ENCODE peak calls at places on chromosome 2, in five cellular contexts. One of them, this sample, is unnamed.

GRCh38 chr2:187774551-187775071 is 220.4 kb upstream of the TFPI start:
- DNase-seq in H9: no peak
- DNase-seq in heart left ventricle: no peak
- DNase-seq in stomach: no peak
- DNase-seq in mesendoderm: no peak
- DNase-seq in this sample: no peak

GRCh38 chr2:107337209-107337898 is 451.4 kb upstream of the ST6GAL2 start:
- DNase-seq in H9: no peak
- DNase-seq in heart left ventricle: peak; percentile 10
- DNase-seq in stomach: no peak
- DNase-seq in mesendoderm: no peak
- DNase-seq in this sample: peak; percentile 68

GRCh38 chr2:229084467-229084866 is 186.6 kb downstream of the PID1 start:
- DNase-seq in H9: no peak
- DNase-seq in heart left ventricle: no peak
- DNase-seq in stomach: no peak
- DNase-seq in mesendoderm: no peak
- DNase-seq in this sample: no peak

GRCh38 chr2:32591669-32592463 is 36.0 kb upstream of the TTC27 start:
- DNase-seq in H9: no peak
- DNase-seq in heart left ventricle: no peak
- DNase-seq in stomach: no peak
- DNase-seq in mesendoderm: no peak
- DNase-seq in this sample: no peak

GRCh38 chr2:53088062-53088461 is 679.5 kb upstream of the CHAC2 start:
- DNase-seq in H9: no peak
- DNase-seq in heart left ventricle: no peak
- DNase-seq in stomach: no peak
- DNase-seq in mesendoderm: no peak
- DNase-seq in this sample: no peak

GRCh38 chr2:206154197-206154596 is 5.0 kb downstream of the NDUFS1 start:
- DNase-seq in H9: no peak
- DNase-seq in heart left ventricle: no peak
- DNase-seq in stomach: no peak
- DNase-seq in mesendoderm: peak; percentile 56
- DNase-seq in this sample: no peak

GRCh38 chr2:234544659-234545611 is 48.1 kb upstream of the ARL4C start:
- DNase-seq in H9: peak; percentile 89
- DNase-seq in heart left ventricle: peak; percentile 54
- DNase-seq in stomach: peak; percentile 75
- DNase-seq in mesendoderm: peak; percentile 83
- DNase-seq in this sample: peak; percentile 66

GRCh38 chr2:97739020-97739892 is 25.9 kb downstream of the ZAP70 start:
- DNase-seq in H9: no peak
- DNase-seq in heart left ventricle: no peak
- DNase-seq in stomach: no peak
- DNase-seq in mesendoderm: no peak
- DNase-seq in this sample: no peak

GRCh38 chr2:37589298-37589697 is 82.1 kb downstream of the CDC42EP3 start:
- DNase-seq in H9: no peak
- DNase-seq in heart left ventricle: no peak
- DNase-seq in stomach: no peak
- DNase-seq in mesendoderm: no peak
- DNase-seq in this sample: no peak

GRCh38 chr2:231887756-231888155 is 38.4 kb downstream of the NPPC start:
- DNase-seq in H9: no peak
- DNase-seq in heart left ventricle: no peak
- DNase-seq in stomach: no peak
- DNase-seq in mesendoderm: no peak
- DNase-seq in this sample: no peak

GRCh38 chr2:112923237-112923966 is 12.4 kb downstream of the IL37 start:
- DNase-seq in H9: no peak
- DNase-seq in heart left ventricle: no peak
- DNase-seq in stomach: no peak
- DNase-seq in mesendoderm: no peak
- DNase-seq in this sample: no peak

GRCh38 chr2:233089851-233090250 is 29.7 kb downstream of the INPP5D start:
- DNase-seq in H9: no peak
- DNase-seq in heart left ventricle: no peak
- DNase-seq in stomach: peak; percentile 20
- DNase-seq in mesendoderm: no peak
- DNase-seq in this sample: peak; percentile 40

GRCh38 chr2:62570861-62571698 is 65.1 kb upstream of the TMEM17 start:
- DNase-seq in H9: peak; percentile 32
- DNase-seq in heart left ventricle: no peak
- DNase-seq in stomach: peak; percentile 49
- DNase-seq in mesendoderm: peak; percentile 7
- DNase-seq in this sample: no peak

GRCh38 chr2:150676747-150677382 is 189.4 kb upstream of the RND3 start:
- DNase-seq in H9: no peak
- DNase-seq in heart left ventricle: no peak
- DNase-seq in stomach: no peak
- DNase-seq in mesendoderm: peak; percentile 42
- DNase-seq in this sample: no peak

GRCh38 chr2:196113061-196113974 is 44.7 kb upstream of the DNAH7 start:
- DNase-seq in H9: no peak
- DNase-seq in heart left ventricle: no peak
- DNase-seq in stomach: no peak
- DNase-seq in mesendoderm: peak; percentile 23
- DNase-seq in this sample: no peak

GRCh38 chr2:237141556-237141955 is 55.9 kb downstream of the COPS8 start:
- DNase-seq in H9: no peak
- DNase-seq in heart left ventricle: no peak
- DNase-seq in stomach: no peak
- DNase-seq in mesendoderm: no peak
- DNase-seq in this sample: no peak

GRCh38 chr2:212914392-212914791 is 237.0 kb downstream of the IKZF2 start:
- DNase-seq in H9: no peak
- DNase-seq in heart left ventricle: no peak
- DNase-seq in stomach: no peak
- DNase-seq in mesendoderm: no peak
- DNase-seq in this sample: no peak

GRCh38 chr2:239475161-239476028 is 74.6 kb upstream of the HDAC4 start:
- DNase-seq in H9: no peak
- DNase-seq in heart left ventricle: no peak
- DNase-seq in stomach: no peak
- DNase-seq in mesendoderm: no peak
- DNase-seq in this sample: no peak

GRCh38 chr2:137348301-137348700 is 583.0 kb downstream of the THSD7B start:
- DNase-seq in H9: no peak
- DNase-seq in heart left ventricle: no peak
- DNase-seq in stomach: no peak
- DNase-seq in mesendoderm: no peak
- DNase-seq in this sample: no peak

GRCh38 chr2:120548627-120549026 is 187.0 kb upstream of the GLI2 start:
- DNase-seq in H9: no peak
- DNase-seq in heart left ventricle: no peak
- DNase-seq in stomach: peak; percentile 61
- DNase-seq in mesendoderm: no peak
- DNase-seq in this sample: no peak

GRCh38 chr2:8553643-8554042 is 128.2 kb upstream of the ID2 start:
- DNase-seq in H9: no peak
- DNase-seq in heart left ventricle: no peak
- DNase-seq in stomach: no peak
- DNase-seq in mesendoderm: no peak
- DNase-seq in this sample: no peak

GRCh38 chr2:42639340-42640077 is 71.1 kb downstream of the MTA3 start:
- DNase-seq in H9: no peak
- DNase-seq in heart left ventricle: no peak
- DNase-seq in stomach: no peak
- DNase-seq in mesendoderm: no peak
- DNase-seq in this sample: no peak

GRCh38 chr2:169069341-169069740 is at the start of gene DHRS9:
- DNase-seq in H9: no peak
- DNase-seq in heart left ventricle: no peak
- DNase-seq in stomach: no peak
- DNase-seq in mesendoderm: peak; percentile 50
- DNase-seq in this sample: no peak

GRCh38 chr2:132678498-132678897 is 8.5 kb upstream of the LYPD1 start:
- DNase-seq in H9: no peak
- DNase-seq in heart left ventricle: no peak
- DNase-seq in stomach: no peak
- DNase-seq in mesendoderm: no peak
- DNase-seq in this sample: no peak

GRCh38 chr2:3323360-3324035 is 54.1 kb downstream of the EIPR1 start:
- DNase-seq in H9: no peak
- DNase-seq in heart left ventricle: no peak
- DNase-seq in stomach: no peak
- DNase-seq in mesendoderm: no peak
- DNase-seq in this sample: no peak

GRCh38 chr2:40957508-40957907 is 505.6 kb upstream of the SLC8A1 start:
- DNase-seq in H9: no peak
- DNase-seq in heart left ventricle: no peak
- DNase-seq in stomach: no peak
- DNase-seq in mesendoderm: peak; percentile 7
- DNase-seq in this sample: no peak

GRCh38 chr2:6865346-6866238 is at the start of gene CMPK2:
- DNase-seq in H9: peak; percentile 61
- DNase-seq in heart left ventricle: peak; percentile 84
- DNase-seq in stomach: peak; percentile 85
- DNase-seq in mesendoderm: peak; percentile 65
- DNase-seq in this sample: no peak

GRCh38 chr2:73243884-73244570 is 9.9 kb downstream of the CCT7 start:
- DNase-seq in H9: no peak
- DNase-seq in heart left ventricle: no peak
- DNase-seq in stomach: no peak
- DNase-seq in mesendoderm: peak; percentile 87
- DNase-seq in this sample: no peak

GRCh38 chr2:70371753-70372152 is 69.9 kb upstream of the FAM136A start:
- DNase-seq in H9: no peak
- DNase-seq in heart left ventricle: no peak
- DNase-seq in stomach: no peak
- DNase-seq in mesendoderm: no peak
- DNase-seq in this sample: no peak

GRCh38 chr2:240234503-240234951 is 94.1 kb upstream of the OTOS start:
- DNase-seq in H9: no peak
- DNase-seq in heart left ventricle: peak; percentile 5
- DNase-seq in stomach: no peak
- DNase-seq in mesendoderm: no peak
- DNase-seq in this sample: peak; percentile 59

GRCh38 chr2:54709341-54709809 is 14.1 kb upstream of the EML6 start:
- DNase-seq in H9: peak; percentile 61
- DNase-seq in heart left ventricle: peak; percentile 25
- DNase-seq in stomach: peak; percentile 68
- DNase-seq in mesendoderm: no peak
- DNase-seq in this sample: no peak

GRCh38 chr2:3761328-3761727 is 58.0 kb downstream of the DCDC2C start:
- DNase-seq in H9: no peak
- DNase-seq in heart left ventricle: no peak
- DNase-seq in stomach: no peak
- DNase-seq in mesendoderm: no peak
- DNase-seq in this sample: no peak

GRCh38 chr2:174590346-174590745 is 7.3 kb downstream of the WIPF1 start:
- DNase-seq in H9: no peak
- DNase-seq in heart left ventricle: no peak
- DNase-seq in stomach: no peak
- DNase-seq in mesendoderm: no peak
- DNase-seq in this sample: no peak
- H3K27ac ChIP-seq in H9: no peak overlapping the region
- H3K27ac ChIP-seq in heart left ventricle: no peak overlapping the region
- H3K27ac ChIP-seq in stomach: no peak overlapping the region
- H3K27ac ChIP-seq in mesendoderm: no peak overlapping the region
- H3K27ac ChIP-seq in this sample: peak overlapping the region; percentile 63

GRCh38 chr2:227219312-227220105 is 55.1 kb downstream of the COL4A3 start:
- DNase-seq in H9: no peak
- DNase-seq in heart left ventricle: no peak
- DNase-seq in stomach: no peak
- DNase-seq in mesendoderm: peak; percentile 30
- DNase-seq in this sample: no peak

GRCh38 chr2:227214622-227215041 is 50.2 kb downstream of the COL4A3 start:
- DNase-seq in H9: no peak
- DNase-seq in heart left ventricle: no peak
- DNase-seq in stomach: no peak
- DNase-seq in mesendoderm: no peak
- DNase-seq in this sample: no peak
- H3K27ac ChIP-seq in H9: no peak overlapping the region
- H3K27ac ChIP-seq in heart left ventricle: no peak overlapping the region
- H3K27ac ChIP-seq in stomach: no peak overlapping the region
- H3K27ac ChIP-seq in mesendoderm: no peak overlapping the region
- H3K27ac ChIP-seq in this sample: no peak overlapping the region

DNA sequence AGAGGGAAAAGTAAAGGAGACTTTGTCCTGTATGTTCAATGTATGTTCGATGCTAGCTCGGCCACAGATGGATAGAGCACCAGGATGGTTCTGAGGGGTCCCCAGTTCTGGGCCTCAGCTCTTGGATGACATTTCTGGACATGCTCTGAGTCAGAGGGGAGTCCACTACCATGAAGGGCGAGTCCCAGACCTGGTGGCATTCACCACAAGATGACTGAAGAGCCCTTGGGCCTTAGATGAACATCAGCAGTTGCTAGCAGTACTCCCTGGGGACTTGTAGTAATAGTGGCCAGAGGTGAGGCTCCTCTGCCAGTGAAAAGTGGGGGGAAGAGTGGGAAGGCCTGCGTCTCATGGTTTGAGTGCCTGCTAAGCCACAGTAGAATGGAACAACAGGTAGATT is 109.5 kb downstream of the GRB14 start:
- DNase-seq in H9: no peak
- DNase-seq in heart left ventricle: no peak
- DNase-seq in stomach: no peak
- DNase-seq in mesendoderm: no peak
- DNase-seq in this sample: no peak
- H3K27ac ChIP-seq in H9: no peak overlapping the region
- H3K27ac ChIP-seq in heart left ventricle: no peak overlapping the region
- H3K27ac ChIP-seq in stomach: no peak overlapping the region
- H3K27ac ChIP-seq in mesendoderm: no peak overlapping the region
- H3K27ac ChIP-seq in this sample: no peak overlapping the region

GRCh38 chr2:11385847-11386246 is 41.4 kb upstream of the ROCK2 start:
- DNase-seq in H9: no peak
- DNase-seq in heart left ventricle: no peak
- DNase-seq in stomach: no peak
- DNase-seq in mesendoderm: peak; percentile 17
- DNase-seq in this sample: no peak

GRCh38 chr2:11387100-11387390 is 42.6 kb upstream of the ROCK2 start:
- DNase-seq in H9: no peak
- DNase-seq in heart left ventricle: no peak
- DNase-seq in stomach: no peak
- DNase-seq in mesendoderm: no peak
- DNase-seq in this sample: no peak

GRCh38 chr2:11387831-11388230 is 43.4 kb upstream of the ROCK2 start:
- DNase-seq in H9: no peak
- DNase-seq in heart left ventricle: no peak
- DNase-seq in stomach: peak; percentile 80
- DNase-seq in mesendoderm: no peak
- DNase-seq in this sample: no peak

GRCh38 chr2:11388262-11389047 is 44.0 kb upstream of the ROCK2 start:
- DNase-seq in H9: no peak
- DNase-seq in heart left ventricle: no peak
- DNase-seq in stomach: no peak
- DNase-seq in mesendoderm: no peak
- DNase-seq in this sample: no peak

DNA sequence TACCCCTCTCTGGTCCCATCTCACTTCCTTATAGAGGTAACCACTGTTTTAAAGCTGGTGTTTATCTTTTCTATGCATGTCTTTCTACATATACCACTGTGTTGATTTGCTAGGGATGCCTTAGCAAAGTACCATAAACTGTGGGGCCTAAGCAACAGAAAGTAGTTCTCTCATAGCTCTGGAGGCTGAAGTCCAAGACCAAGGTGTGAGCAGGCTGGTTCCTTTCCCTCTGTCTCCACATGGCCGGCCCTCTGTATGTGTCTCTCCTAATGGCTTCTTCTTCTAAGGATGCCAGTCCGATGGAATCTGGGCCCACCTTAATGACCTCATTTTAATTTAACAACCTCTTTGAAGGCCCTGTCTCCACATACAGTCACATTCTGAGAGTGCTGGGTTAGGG is 40.8 kb upstream of the ROCK2 start:
- DNase-seq in H9: no peak
- DNase-seq in heart left ventricle: no peak
- DNase-seq in stomach: no peak
- DNase-seq in mesendoderm: no peak
- DNase-seq in this sample: no peak
- H3K27ac ChIP-seq in H9: no peak overlapping the region
- H3K27ac ChIP-seq in heart left ventricle: no peak overlapping the region
- H3K27ac ChIP-seq in stomach: no peak overlapping the region
- H3K27ac ChIP-seq in mesendoderm: no peak overlapping the region
- H3K27ac ChIP-seq in this sample: peak overlapping the region; percentile 87